ENCODE peak calls at places on chromosomes 4 and X, in eight cellular contexts. T is tibial nerve, D is pancreas, K is breast epithelium, A is epithelial cell of esophagus, B is esophagus squamous epithelium, H is foreskin fibroblast, U is kidney epithelial cell. Q is an unnamed sample.

GRCh38 chr4:25031077-25031606 is 396 bp upstream of the LGI2 start:
- DNase-seq in A (peak; percentile 2), D (no peak), K (no peak), T (no peak), U (no peak), B (no peak), H (peak; percentile 10), Q (no peak)

GRCh38 chrX:153726286-153727107 is 1.8 kb downstream of the ABCD1 start:
- DNase-seq in H (no peak), B (peak; percentile 38), T (peak; percentile 43), K (no peak), U (no peak), D (peak; percentile 56), A (no peak), Q (no peak)

GRCh38 chrX:23931149-23931604 is 23.4 kb downstream of the CXorf58 start:
- DNase-seq in K (no peak), D (no peak), B (no peak), A (no peak), H (no peak), U (no peak), T (no peak), Q (no peak)

GRCh38 chr4:140851032-140851636 is 94.9 kb upstream of the TBC1D9 start:
- DNase-seq in T (peak; percentile 84), B (no peak), H (peak; percentile 45), A (peak; percentile 69), D (peak; percentile 52), K (no peak), U (peak; percentile 9), Q (no peak)

GRCh38 chr4:88104902-88105610 is 53.4 kb downstream of the ABCG2 start:
- DNase-seq in A (peak; percentile 87), T (no peak), B (no peak), H (peak; percentile 70), U (peak; percentile 44), D (no peak), K (no peak), Q (no peak)

GRCh38 chr4:79176351-79176750 is 149.5 kb downstream of the NAA11 start:
- DNase-seq in H (no peak), T (no peak), B (no peak), D (no peak), K (no peak), A (no peak), U (no peak), Q (no peak)

GRCh38 chr4:76614589-76614988 is 179.6 kb downstream of the SHROOM3 start:
- DNase-seq in T (no peak), K (no peak), B (no peak), D (no peak), U (no peak), H (peak; percentile 95), A (no peak), Q (no peak)

GRCh38 chr4:125594203-125594602 is 279.4 kb downstream of the FAT4 start:
- DNase-seq in D (no peak), T (no peak), K (no peak), H (no peak), A (no peak), B (no peak), U (no peak), Q (no peak)

GRCh38 chrX:123738378-123738955 is 5.6 kb upstream of the THOC2 start:
- DNase-seq in A (no peak), B (no peak), D (no peak), U (no peak), K (no peak), T (no peak), H (no peak), Q (no peak)

GRCh38 chrX:7514871-7515599 is 327.9 kb upstream of the VCX start:
- DNase-seq in A (peak; percentile 74), B (no peak), D (no peak), T (peak; percentile 4), H (peak; percentile 63), U (no peak), K (no peak), Q (no peak)

GRCh38 chrX:31279359-31279758 is 207.5 kb upstream of the FTHL17 start:
- DNase-seq in D (no peak), U (no peak), T (no peak), B (no peak), H (no peak), A (peak; percentile 90), K (no peak), Q (no peak)

GRCh38 chr4:3796960-3797359 is 30.8 kb downstream of the ADRA2C start:
- DNase-seq in T (no peak), U (no peak), B (no peak), K (no peak), H (no peak), D (no peak), A (no peak), Q (no peak)

GRCh38 chr4:128068927-128069326 is 7.8 kb downstream of the LARP1B start:
- DNase-seq in H (peak; percentile 4), D (no peak), K (no peak), B (no peak), T (no peak), U (no peak), A (peak; percentile 50), Q (no peak)

GRCh38 chr4:67234296-67234695 is 311.0 kb downstream of the CENPC start:
- DNase-seq in T (no peak), K (no peak), H (no peak), D (no peak), B (no peak), A (no peak), U (peak; percentile 10), Q (no peak)

GRCh38 chrX:25034889-25035288 is 19.1 kb upstream of the ARX start:
- DNase-seq in U (no peak), K (no peak), T (no peak), D (no peak), H (no peak), B (no peak), A (no peak), Q (no peak)

GRCh38 chrX:118182050-118182449 is 65.4 kb upstream of the KLHL13 start:
- DNase-seq in U (peak; percentile 21), A (no peak), K (no peak), H (peak; percentile 3), B (no peak), D (no peak), T (no peak), Q (no peak)

GRCh38 chr4:168769416-168769815 is 240.6 kb downstream of the CBR4 start:
- DNase-seq in K (no peak), T (no peak), A (peak; percentile 69), D (no peak), U (no peak), H (peak; percentile 54), B (no peak), Q (no peak)

GRCh38 chr4:3201718-3202702 is 46.9 kb upstream of the MSANTD1 start:
- DNase-seq in D (no peak), T (no peak), U (peak; percentile 5), K (no peak), B (no peak), H (peak; percentile 32), A (no peak), Q (no peak)

GRCh38 chr4:924107-925096 is 7.7 kb downstream of the GAK start:
- DNase-seq in A (peak; percentile 43), H (no peak), D (no peak), T (no peak), B (no peak), U (no peak), K (no peak), Q (no peak)

GRCh38 chr4:186643501-186644315 is 79.9 kb downstream of the FAT1 start:
- DNase-seq in U (peak; percentile 68), A (peak; percentile 83), T (no peak), D (peak; percentile 25), B (no peak), K (no peak), H (peak; percentile 45), Q (no peak)

DNA sequence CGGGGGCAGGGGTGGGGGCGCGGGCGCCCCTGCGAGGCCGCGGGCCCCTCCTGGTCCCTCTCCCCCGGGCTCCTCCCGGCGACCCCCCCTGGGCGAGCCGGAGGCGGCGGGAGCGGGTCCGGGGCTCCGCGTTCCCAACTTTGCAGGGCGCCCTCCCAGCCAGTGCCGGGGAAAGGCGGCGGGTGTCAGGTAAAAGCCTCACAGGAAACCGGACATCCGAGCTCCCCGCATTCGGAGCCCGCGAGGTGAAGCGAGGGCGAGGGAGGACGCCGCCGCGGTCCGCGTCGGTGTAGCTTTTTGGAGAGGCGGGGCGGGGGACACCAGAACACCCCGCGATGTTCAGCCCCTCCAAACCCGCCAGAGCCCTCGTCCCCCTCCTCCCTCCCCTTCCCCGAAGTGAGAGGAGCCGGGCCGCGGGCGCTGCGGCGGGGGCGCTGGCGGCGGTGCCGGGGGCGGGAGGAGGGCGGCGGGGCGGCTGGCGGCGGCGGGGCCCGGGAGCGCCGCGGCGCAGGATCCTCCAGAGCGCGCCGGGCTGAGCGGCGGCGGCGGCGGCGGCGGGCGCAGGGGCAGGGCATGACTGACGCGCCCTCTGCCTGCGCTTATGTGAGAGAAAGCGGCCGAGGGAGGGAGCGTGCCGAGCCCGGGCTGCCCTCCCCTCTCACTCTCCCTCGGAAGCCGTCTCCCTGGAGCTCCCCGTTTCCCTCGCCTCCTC is at the start of gene VEGFC:
- DNase-seq in B (no peak), U (no peak), K (peak; percentile 63), H (peak; percentile 87), D (peak; percentile 22), T (no peak), A (peak; percentile 84), Q (no peak)
- TF ChIP-seq CTCF in B (no peak), U (no peak), K (no peak), H (no peak), D (no peak), T (no peak), A (peak; percentile 4), Q (no peak)

DNA sequence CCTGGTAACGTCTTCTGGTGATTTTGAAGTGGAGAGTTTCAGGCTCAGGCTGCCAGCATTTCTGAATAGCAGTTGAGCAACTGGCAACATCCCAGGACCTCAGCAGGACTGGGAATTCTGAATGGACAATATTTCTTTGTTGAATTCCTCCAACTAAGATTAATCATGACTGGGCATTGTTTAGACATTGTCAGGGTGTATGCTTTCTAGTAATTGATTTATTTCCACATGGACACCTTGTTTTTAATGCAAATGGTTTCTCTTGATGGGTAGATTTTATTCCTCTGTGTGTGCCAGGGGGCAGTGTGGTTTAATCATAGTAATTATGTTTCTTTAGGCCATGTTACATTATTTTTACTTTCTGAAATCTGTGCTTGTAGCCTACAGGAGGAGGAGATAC is 1004.7 kb upstream of the LCORL start:
- DNase-seq in B (no peak), D (peak; percentile 50), T (peak; percentile 8), K (no peak), H (no peak), U (no peak), A (no peak), Q (no peak)
- TF ChIP-seq CTCF in B (no peak), D (no peak), T (no peak), K (no peak), H (no peak), U (peak; percentile 2), A (no peak), Q (no peak)

DNA sequence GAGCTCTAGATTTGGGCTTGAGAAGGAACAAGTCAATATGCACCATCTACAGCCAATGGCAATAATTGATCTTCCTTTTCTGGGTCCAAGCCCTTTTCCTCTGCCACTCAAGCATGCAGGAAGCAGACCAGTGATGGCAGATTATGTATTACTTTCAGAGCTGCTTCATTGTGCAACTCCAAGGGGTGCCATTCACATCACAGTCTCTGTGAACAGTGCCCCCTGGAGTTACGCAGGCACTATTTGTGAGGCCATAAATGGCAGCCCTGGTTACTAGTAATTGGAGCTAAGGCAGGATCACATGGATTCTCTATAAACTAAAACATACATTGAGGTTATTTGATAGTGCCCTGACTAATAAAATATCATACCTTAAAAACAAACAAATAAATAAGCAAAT is 313.4 kb upstream of the SLC7A11 start:
- DNase-seq in D (no peak), A (peak; percentile 25), K (no peak), H (no peak), T (no peak), U (no peak), B (no peak), Q (no peak)
- TF ChIP-seq CTCF in D (no peak), A (peak; percentile 14), K (no peak), H (peak; percentile 16), T (no peak), U (peak; percentile 26), B (no peak), Q (no peak)

GRCh38 chr4:163679189-163679588 is 184.7 kb downstream of the TMA16 start:
- DNase-seq in D (no peak), U (no peak), K (no peak), H (no peak), A (peak; percentile 48), B (no peak), T (no peak), Q (no peak)
- TF ChIP-seq CTCF in D (no peak), U (no peak), K (no peak), H (peak; percentile 22), A (peak; percentile 51), B (no peak), T (no peak), Q (no peak)

Q was measured in omental fat pad.